ENCODE peak calls at places on chromosomes 3 and 15, in five cellular contexts. R is esophagus squamous epithelium, Z is left ventricle myocardium inferior, I is GM23338, N is left lung. O is an unnamed sample.

GRCh38 chr15:29102911-29103824 is 166.5 kb downstream of the NSMCE3 start:
- DNase-seq in N (no peak), Z (peak), I (peak), R (no peak), O (peak)

GRCh38 chr3:155617346-155617745 is 127.5 kb downstream of the PLCH1 start:
- DNase-seq in N (no peak), R (no peak), I (no peak), Z (no peak), O (no peak)

GRCh38 chr15:88636039-88636438 is 2.8 kb upstream of the ISG20 start:
- DNase-seq in N (no peak), I (peak), Z (no peak), R (no peak), O (no peak)

GRCh38 chr3:10581251-10581650 is 75.9 kb upstream of the ATP2B2 start:
- DNase-seq in N (no peak), I (no peak), Z (no peak), R (no peak), O (no peak)

GRCh38 chr15:100635406-100636071 is 33.1 kb downstream of the ASB7 start:
- DNase-seq in N (no peak), Z (no peak), R (no peak), I (peak), O (no peak)

GRCh38 chr3:16513141-16514020 is at the start of gene RFTN1:
- DNase-seq in N (peak), Z (peak), R (no peak), I (peak), O (peak)

GRCh38 chr3:182936239-182936946 is 43.9 kb downstream of the DCUN1D1 start:
- DNase-seq in R (no peak), Z (no peak), N (no peak), I (no peak), O (no peak)

GRCh38 chr3:58379351-58380073 is 46.8 kb downstream of the PXK start:
- DNase-seq in Z (no peak), I (peak), N (no peak), R (no peak), O (no peak)

GRCh38 chr3:190319660-190320059 is 2.6 kb downstream of the CLDN1 start:
- DNase-seq in N (peak), I (no peak), Z (no peak), R (no peak), O (peak)

GRCh38 chr15:84970832-84971231 is 10.8 kb upstream of the PDE8A start:
- DNase-seq in I (no peak), N (no peak), R (no peak), Z (no peak), O (no peak)

GRCh38 chr3:22729981-22730380 is 473.1 kb upstream of the UBE2E2 start:
- DNase-seq in Z (no peak), N (no peak), R (no peak), I (peak), O (no peak)

GRCh38 chr15:25022233-25022632 is 67.4 kb downstream of the SNRPN start:
- DNase-seq in R (no peak), N (no peak), I (no peak), Z (no peak), O (no peak)

GRCh38 chr15:38069001-38069400 is 134.6 kb downstream of the TMCO5A start:
- DNase-seq in I (no peak), Z (no peak), R (no peak), N (peak), O (no peak)

GRCh38 chr15:37921527-37922385 is 12.7 kb upstream of the TMCO5A start:
- DNase-seq in I (no peak), R (no peak), N (no peak), Z (no peak), O (no peak)

GRCh38 chr15:60733196-60733595 is 254.3 kb upstream of the ICE2 start:
- DNase-seq in I (no peak), R (no peak), N (no peak), Z (no peak), O (no peak)

GRCh38 chr3:38542401-38543298 is 46.5 kb downstream of the EXOG start:
- DNase-seq in N (no peak), Z (no peak), I (no peak), R (no peak), O (no peak)

GRCh38 chr3:197942956-197943556 is 6.9 kb upstream of the RPL35A start:
- DNase-seq in R (no peak), I (peak), N (no peak), Z (no peak), O (no peak)

GRCh38 chr15:59792359-59792758 is 103.2 kb upstream of the BNIP2 start:
- DNase-seq in N (no peak), Z (no peak), I (peak), R (no peak), O (no peak)

GRCh38 chr15:98771444-98772059 is 123.2 kb downstream of the IGF1R start:
- DNase-seq in N (no peak), R (no peak), I (no peak), Z (no peak), O (no peak)
- TF ChIP-seq CTCF in N (no peak), R (no peak), I (no peak), Z (no peak), O (no peak)

DNA sequence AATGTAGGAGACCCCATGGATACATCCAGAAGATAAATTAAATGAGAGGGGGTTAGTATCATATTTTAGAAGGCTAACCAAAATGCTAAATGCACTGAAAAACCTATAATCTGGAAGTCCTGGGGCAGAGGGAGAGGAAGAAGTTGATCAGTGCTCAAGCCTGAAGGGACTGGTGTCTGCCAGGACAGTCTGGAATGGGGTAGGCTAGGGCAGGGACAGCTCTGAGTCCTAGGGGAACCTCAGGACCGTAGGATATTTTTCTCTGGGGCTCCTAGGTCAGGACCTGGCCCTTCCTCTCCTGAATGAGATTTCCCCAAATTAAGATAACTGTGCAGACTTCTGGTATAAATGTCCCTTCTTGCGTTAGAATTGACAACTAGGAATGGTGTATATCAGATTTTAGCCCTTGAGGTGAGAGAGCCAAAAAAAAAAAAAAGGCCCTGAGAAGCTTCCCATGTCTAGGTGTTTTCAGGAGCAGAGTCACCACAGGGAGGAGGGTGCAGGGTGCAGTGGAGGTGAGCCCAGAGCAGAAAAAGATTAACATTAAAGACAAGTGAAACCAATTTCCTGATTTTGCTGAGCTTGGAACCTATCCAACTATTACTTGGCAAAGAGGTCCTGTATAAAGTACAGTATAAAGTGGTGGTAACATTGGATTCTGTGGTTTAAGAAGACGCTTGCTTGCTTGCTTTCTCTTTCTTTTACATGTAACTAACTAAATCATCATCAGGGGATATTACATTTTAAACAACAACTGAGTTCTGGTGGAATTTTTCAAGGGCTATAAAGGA is 63.5 kb downstream of the HACD2 start:
- DNase-seq in Z (no peak), I (no peak), N (no peak), R (no peak), O (no peak)
- H3K27ac ChIP-seq in Z (no peak), I (no peak), N (no peak), R (no peak), O (no peak)

GRCh38 chr3:138591392-138591791 is 2.7 kb downstream of the CEP70 start:
- DNase-seq in I (no peak), N (no peak), Z (no peak), R (no peak), O (no peak)

GRCh38 chr3:138598534-138598933 is 4.5 kb upstream of the CEP70 start:
- DNase-seq in Z (no peak), N (no peak), I (no peak), R (no peak), O (no peak)

GRCh38 chr3:138593488-138594149 is 441 bp downstream of the CEP70 start:
- DNase-seq in I (no peak), R (no peak), N (no peak), Z (no peak), O (no peak)

GRCh38 chr3:138594150-138594934 is at the start of gene CEP70:
- DNase-seq in Z (peak), R (no peak), N (peak), I (peak), O (peak)

GRCh38 chr3:138594935-138595259 is 837 bp upstream of the CEP70 start:
- DNase-seq in Z (no peak), N (no peak), I (no peak), R (no peak), O (no peak)
- TF ChIP-seq CTCF in Z (no peak), N (no peak), I (no peak), R (no peak), O (no peak)

DNA sequence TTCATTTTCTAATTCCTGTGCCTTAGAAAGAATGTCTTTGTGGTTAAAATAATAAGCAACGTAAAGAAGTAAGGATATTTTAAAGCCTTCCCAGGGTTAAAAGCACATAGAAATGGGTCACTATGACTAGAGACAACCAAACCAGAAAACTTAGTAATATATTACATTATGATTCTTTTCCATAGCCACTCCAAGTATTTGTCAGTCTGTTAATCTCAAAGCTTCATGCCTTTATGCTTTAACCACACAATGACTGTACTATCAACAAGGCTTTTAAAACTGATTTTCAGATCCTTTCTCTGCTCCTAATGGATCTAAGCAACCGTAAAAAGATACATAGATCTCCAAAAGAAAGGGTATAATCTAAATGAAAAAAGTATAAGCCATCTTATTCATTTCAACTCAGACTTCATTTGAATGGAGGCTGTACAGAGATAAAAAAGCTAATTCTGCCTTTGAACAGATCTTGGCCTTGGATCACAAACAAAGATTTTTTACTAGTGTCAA is 14.4 kb downstream of the SECISBP2L start:
- DNase-seq in Z (no peak), R (no peak), I (no peak), N (no peak), O (no peak)
- H3K27ac ChIP-seq in Z (no peak), R (no peak), I (no peak), N (no peak), O (no peak)